ENCODE peak calls at places on chromosome 4, in six cellular contexts. One of them, this sample, is unnamed.

GRCh38 chr4:122783301-122784215 is 43.1 kb upstream of the FGF2 start:
- DNase-seq in heart left ventricle: peak
- DNase-seq in esophagus muscularis mucosa: no peak
- DNase-seq in GM06990: no peak
- DNase-seq in heart right ventricle: peak
- DNase-seq in CD4-positive, CD25-positive, alpha-beta regulatory T cell: no peak
- DNase-seq in this sample: no peak

GRCh38 chr4:6179362-6179761 is 21.0 kb downstream of the JAKMIP1 start:
- DNase-seq in GM06990: no peak
- DNase-seq in heart left ventricle: no peak
- DNase-seq in esophagus muscularis mucosa: no peak
- DNase-seq in CD4-positive, CD25-positive, alpha-beta regulatory T cell: peak
- DNase-seq in heart right ventricle: no peak
- DNase-seq in this sample: no peak

GRCh38 chr4:95839891-95840290 is at the start of gene PDHA2:
- DNase-seq in heart right ventricle: no peak
- DNase-seq in CD4-positive, CD25-positive, alpha-beta regulatory T cell: no peak
- DNase-seq in GM06990: no peak
- DNase-seq in esophagus muscularis mucosa: no peak
- DNase-seq in heart left ventricle: peak
- DNase-seq in this sample: no peak

GRCh38 chr4:98967916-98968315 is 27.6 kb upstream of the METAP1 start:
- DNase-seq in heart left ventricle: no peak
- DNase-seq in esophagus muscularis mucosa: no peak
- DNase-seq in GM06990: no peak
- DNase-seq in heart right ventricle: no peak
- DNase-seq in CD4-positive, CD25-positive, alpha-beta regulatory T cell: no peak
- DNase-seq in this sample: no peak

GRCh38 chr4:73899321-73899720 is 30.1 kb downstream of the CXCL1 start:
- DNase-seq in esophagus muscularis mucosa: no peak
- DNase-seq in heart right ventricle: no peak
- DNase-seq in heart left ventricle: no peak
- DNase-seq in CD4-positive, CD25-positive, alpha-beta regulatory T cell: no peak
- DNase-seq in GM06990: no peak
- DNase-seq in this sample: no peak

GRCh38 chr4:23857353-23857752 is 32.5 kb downstream of the PPARGC1A start:
- DNase-seq in heart left ventricle: no peak
- DNase-seq in CD4-positive, CD25-positive, alpha-beta regulatory T cell: no peak
- DNase-seq in heart right ventricle: no peak
- DNase-seq in GM06990: no peak
- DNase-seq in esophagus muscularis mucosa: no peak
- DNase-seq in this sample: no peak

GRCh38 chr4:154692311-154692818 is 51.4 kb upstream of the LRAT start:
- DNase-seq in heart right ventricle: no peak
- DNase-seq in heart left ventricle: no peak
- DNase-seq in GM06990: no peak
- DNase-seq in CD4-positive, CD25-positive, alpha-beta regulatory T cell: no peak
- DNase-seq in esophagus muscularis mucosa: no peak
- DNase-seq in this sample: no peak

GRCh38 chr4:184287697-184288255 is 70.1 kb upstream of the ENPP6 start:
- DNase-seq in heart right ventricle: no peak
- DNase-seq in CD4-positive, CD25-positive, alpha-beta regulatory T cell: no peak
- DNase-seq in esophagus muscularis mucosa: peak
- DNase-seq in GM06990: peak
- DNase-seq in heart left ventricle: no peak
- DNase-seq in this sample: no peak

GRCh38 chr4:78002260-78002659 is 54.9 kb upstream of the FRAS1 start:
- DNase-seq in heart right ventricle: no peak
- DNase-seq in heart left ventricle: no peak
- DNase-seq in CD4-positive, CD25-positive, alpha-beta regulatory T cell: no peak
- DNase-seq in esophagus muscularis mucosa: no peak
- DNase-seq in GM06990: no peak
- DNase-seq in this sample: no peak

GRCh38 chr4:127783026-127783769 is 1.1 kb downstream of the HSPA4L start:
- DNase-seq in heart right ventricle: peak
- DNase-seq in heart left ventricle: peak
- DNase-seq in GM06990: no peak
- DNase-seq in CD4-positive, CD25-positive, alpha-beta regulatory T cell: peak
- DNase-seq in esophagus muscularis mucosa: peak
- DNase-seq in this sample: no peak

GRCh38 chr4:147826288-147826646 is 94.4 kb downstream of the ARHGAP10 start:
- DNase-seq in CD4-positive, CD25-positive, alpha-beta regulatory T cell: no peak
- DNase-seq in esophagus muscularis mucosa: no peak
- DNase-seq in heart right ventricle: no peak
- DNase-seq in GM06990: no peak
- DNase-seq in heart left ventricle: no peak
- DNase-seq in this sample: no peak

GRCh38 chr4:152510349-152511147 is 25.3 kb downstream of the FBXW7 start:
- DNase-seq in heart right ventricle: no peak
- DNase-seq in GM06990: no peak
- DNase-seq in CD4-positive, CD25-positive, alpha-beta regulatory T cell: no peak
- DNase-seq in esophagus muscularis mucosa: no peak
- DNase-seq in heart left ventricle: no peak
- DNase-seq in this sample: no peak

GRCh38 chr4:107757860-107758476 is 37.9 kb upstream of the PAPSS1 start:
- DNase-seq in GM06990: no peak
- DNase-seq in esophagus muscularis mucosa: no peak
- DNase-seq in heart left ventricle: no peak
- DNase-seq in CD4-positive, CD25-positive, alpha-beta regulatory T cell: peak
- DNase-seq in heart right ventricle: no peak
- DNase-seq in this sample: no peak

GRCh38 chr4:10462876-10463275 is 5.7 kb upstream of the ZNF518B start:
- DNase-seq in heart right ventricle: no peak
- DNase-seq in esophagus muscularis mucosa: no peak
- DNase-seq in heart left ventricle: no peak
- DNase-seq in GM06990: no peak
- DNase-seq in CD4-positive, CD25-positive, alpha-beta regulatory T cell: no peak
- DNase-seq in this sample: no peak

GRCh38 chr4:84479663-84480062 is 19.4 kb downstream of the NKX6-1 start:
- DNase-seq in heart right ventricle: no peak
- DNase-seq in CD4-positive, CD25-positive, alpha-beta regulatory T cell: no peak
- DNase-seq in esophagus muscularis mucosa: no peak
- DNase-seq in heart left ventricle: no peak
- DNase-seq in GM06990: no peak
- DNase-seq in this sample: no peak

GRCh38 chr4:1345905-1346780 is 865 bp upstream of the UVSSA start:
- DNase-seq in CD4-positive, CD25-positive, alpha-beta regulatory T cell: peak
- DNase-seq in GM06990: no peak
- DNase-seq in esophagus muscularis mucosa: no peak
- DNase-seq in heart right ventricle: no peak
- DNase-seq in heart left ventricle: peak
- DNase-seq in this sample: no peak

GRCh38 chr4:121358473-121358872 is 22.3 kb downstream of the QRFPR start:
- DNase-seq in esophagus muscularis mucosa: no peak
- DNase-seq in GM06990: no peak
- DNase-seq in CD4-positive, CD25-positive, alpha-beta regulatory T cell: no peak
- DNase-seq in heart left ventricle: no peak
- DNase-seq in heart right ventricle: no peak
- DNase-seq in this sample: no peak

GRCh38 chr4:37567781-37568180 is 118.4 kb downstream of the RELL1 start:
- DNase-seq in heart left ventricle: no peak
- DNase-seq in heart right ventricle: no peak
- DNase-seq in GM06990: no peak
- DNase-seq in CD4-positive, CD25-positive, alpha-beta regulatory T cell: no peak
- DNase-seq in esophagus muscularis mucosa: peak
- DNase-seq in this sample: no peak

DNA sequence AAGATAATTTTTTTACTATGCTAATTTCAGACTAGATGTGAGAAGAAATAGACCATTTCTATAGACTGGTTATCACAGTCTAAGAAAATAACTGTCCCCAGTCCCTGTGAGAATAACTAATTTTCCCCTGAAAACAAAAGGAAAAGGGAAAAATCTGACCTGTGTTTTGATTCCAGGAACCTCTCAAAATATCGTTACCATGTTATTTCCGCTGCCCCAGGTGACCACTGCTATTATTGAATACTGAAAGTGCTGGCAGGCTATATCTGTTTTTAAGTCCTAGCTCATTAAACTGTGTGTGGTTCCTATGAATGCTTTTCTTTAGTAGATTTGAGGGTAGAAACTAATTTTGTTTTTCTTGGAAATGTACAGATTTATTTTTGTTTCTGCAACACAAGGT is 83.6 kb downstream of the GAB1 start:
- DNase-seq in heart left ventricle: no peak
- DNase-seq in GM06990: no peak
- DNase-seq in CD4-positive, CD25-positive, alpha-beta regulatory T cell: no peak
- DNase-seq in esophagus muscularis mucosa: no peak
- DNase-seq in heart right ventricle: no peak
- DNase-seq in this sample: no peak
- H3K4me3 ChIP-seq in heart left ventricle: no peak
- H3K4me3 ChIP-seq in GM06990: no peak
- H3K4me3 ChIP-seq in CD4-positive, CD25-positive, alpha-beta regulatory T cell: no peak
- H3K4me3 ChIP-seq in esophagus muscularis mucosa: no peak
- H3K4me3 ChIP-seq in heart right ventricle: no peak
- H3K4me3 ChIP-seq in this sample: no peak

GRCh38 chr4:2799444-2799911 is 6.6 kb downstream of the SH3BP2 start:
- DNase-seq in GM06990: peak
- DNase-seq in heart right ventricle: peak
- DNase-seq in heart left ventricle: peak
- DNase-seq in esophagus muscularis mucosa: no peak
- DNase-seq in CD4-positive, CD25-positive, alpha-beta regulatory T cell: no peak
- DNase-seq in this sample: no peak
- H3K4me3 ChIP-seq in GM06990: peak
- H3K4me3 ChIP-seq in heart right ventricle: peak
- H3K4me3 ChIP-seq in heart left ventricle: peak
- H3K4me3 ChIP-seq in esophagus muscularis mucosa: peak
- H3K4me3 ChIP-seq in CD4-positive, CD25-positive, alpha-beta regulatory T cell: peak
- H3K4me3 ChIP-seq in this sample: peak

GRCh38 chr4:91089194-91089593 is 962.0 kb downstream of the CCSER1 start:
- DNase-seq in heart left ventricle: no peak
- DNase-seq in esophagus muscularis mucosa: no peak
- DNase-seq in CD4-positive, CD25-positive, alpha-beta regulatory T cell: no peak
- DNase-seq in GM06990: no peak
- DNase-seq in heart right ventricle: no peak
- DNase-seq in this sample: no peak
- H3K4me3 ChIP-seq in heart left ventricle: no peak
- H3K4me3 ChIP-seq in esophagus muscularis mucosa: no peak
- H3K4me3 ChIP-seq in CD4-positive, CD25-positive, alpha-beta regulatory T cell: no peak
- H3K4me3 ChIP-seq in GM06990: no peak
- H3K4me3 ChIP-seq in heart right ventricle: no peak
- H3K4me3 ChIP-seq in this sample: no peak

GRCh38 chr4:3516061-3516835 is 16.0 kb downstream of the LRPAP1 start:
- DNase-seq in heart right ventricle: no peak
- DNase-seq in CD4-positive, CD25-positive, alpha-beta regulatory T cell: no peak
- DNase-seq in esophagus muscularis mucosa: no peak
- DNase-seq in GM06990: no peak
- DNase-seq in heart left ventricle: no peak
- DNase-seq in this sample: no peak
- H3K4me3 ChIP-seq in heart right ventricle: no peak
- H3K4me3 ChIP-seq in CD4-positive, CD25-positive, alpha-beta regulatory T cell: no peak
- H3K4me3 ChIP-seq in esophagus muscularis mucosa: no peak
- H3K4me3 ChIP-seq in GM06990: no peak
- H3K4me3 ChIP-seq in heart left ventricle: no peak
- H3K4me3 ChIP-seq in this sample: no peak

GRCh38 chr4:7830747-7831146 is 108.9 kb downstream of the AFAP1 start:
- DNase-seq in GM06990: no peak
- DNase-seq in heart right ventricle: no peak
- DNase-seq in heart left ventricle: no peak
- DNase-seq in esophagus muscularis mucosa: no peak
- DNase-seq in CD4-positive, CD25-positive, alpha-beta regulatory T cell: no peak
- DNase-seq in this sample: no peak
- H3K4me3 ChIP-seq in GM06990: peak
- H3K4me3 ChIP-seq in heart right ventricle: no peak
- H3K4me3 ChIP-seq in heart left ventricle: peak
- H3K4me3 ChIP-seq in esophagus muscularis mucosa: no peak
- H3K4me3 ChIP-seq in CD4-positive, CD25-positive, alpha-beta regulatory T cell: peak
- H3K4me3 ChIP-seq in this sample: no peak

This sample was measured in GM12864.